ENCODE peak calls at places on chromosomes 3 and 15, in four cellular contexts. D is glutamatergic neuron, X is NCI-H524, Z is AG10803. H is an unnamed sample.

GRCh38 chr15:78638658-78639314 is 2.2 kb downstream of the CHRNB4 start:
- DNase-seq in X (peak), Z (peak), D (peak), H (peak)

GRCh38 chr15:25246641-25247417 is 192.0 kb downstream of the UBE3A start:
- DNase-seq in Z (no peak), X (no peak), D (peak), H (no peak)

GRCh38 chr3:175199961-175200360 is 340.8 kb downstream of the NAALADL2 start:
- DNase-seq in Z (no peak), X (no peak), D (no peak), H (no peak)

GRCh38 chr3:35665390-35666055 is 26.2 kb downstream of the ARPP21 start:
- DNase-seq in Z (no peak), D (no peak), X (no peak), H (no peak)

GRCh38 chr3:17632401-17633100 is 109.9 kb downstream of the TBC1D5 start:
- DNase-seq in X (no peak), D (no peak), Z (peak), H (peak)

GRCh38 chr3:108673988-108674661 is 83.1 kb downstream of the RETNLB start:
- DNase-seq in Z (no peak), D (no peak), X (no peak), H (no peak)

GRCh38 chr3:129016366-129016724 is 15.2 kb downstream of the EFCC1 start:
- DNase-seq in Z (no peak), D (no peak), X (peak), H (no peak)

GRCh38 chr3:117105650-117106049 is 396.1 kb downstream of the TUSC7 start:
- DNase-seq in X (peak), D (no peak), Z (peak), H (peak)

GRCh38 chr3:159775372-159775961 is 213.2 kb upstream of the IL12A start:
- DNase-seq in D (no peak), X (no peak), Z (peak), H (peak)

GRCh38 chr3:127820221-127820870 is 2.0 kb downstream of the MGLL start:
- DNase-seq in D (no peak), Z (peak), X (no peak), H (peak)

GRCh38 chr15:100174532-100174931 is 167.2 kb downstream of the ADAMTS17 start:
- DNase-seq in X (no peak), Z (no peak), D (no peak), H (no peak)

GRCh38 chr3:151852074-151852811 is 21.2 kb upstream of the SUCNR1 start:
- DNase-seq in D (peak), X (no peak), Z (no peak), H (no peak)

GRCh38 chr3:30659270-30660127 is 53.1 kb downstream of the TGFBR2 start:
- DNase-seq in Z (peak), D (no peak), X (no peak), H (peak)

GRCh38 chr3:66499881-66500574 is 794 bp downstream of the LRIG1 start:
- DNase-seq in D (peak), Z (peak), X (no peak), H (peak)